ENCODE peak calls at places on chromosomes 2 and 18, in four cellular contexts. E is OCI-M1, U is A172, Z is NCI-H446. S is an unnamed sample.

GRCh38 chr2:217929757-217930707 is 72.8 kb downstream of the TNS1 start:
- DNase-seq in E (no peak), Z (no peak), U (no peak), S (no peak)

GRCh38 chr2:162317910-162318279 is 589 bp downstream of the IFIH1 start:
- DNase-seq in Z (no peak), U (peak; percentile 28), E (peak; percentile 73), S (peak; percentile 30)

GRCh38 chr2:41736586-41736985 is 311.2 kb upstream of the PKDCC start:
- DNase-seq in E (no peak), U (no peak), Z (no peak), S (no peak)

GRCh38 chr18:2980607-2980923 is 32.4 kb downstream of the LPIN2 start:
- DNase-seq in Z (no peak), E (no peak), U (no peak), S (no peak)

GRCh38 chr2:8408560-8409460 is 273.0 kb upstream of the ID2 start:
- DNase-seq in E (no peak), Z (no peak), U (peak; percentile 31), S (no peak)

GRCh38 chr2:27003857-27004256 is 28.9 kb upstream of the TMEM214 start:
- DNase-seq in Z (no peak), U (peak; percentile 62), E (no peak), S (no peak)

GRCh38 chr2:199366406-199366805 is 91.3 kb downstream of the SATB2 start:
- DNase-seq in E (no peak), U (no peak), Z (no peak), S (no peak)

GRCh38 chr2:11553661-11554429 is 20.0 kb downstream of the GREB1 start:
- DNase-seq in E (peak; percentile 82), U (peak; percentile 91), Z (no peak), S (peak; percentile 86)

GRCh38 chr2:64454316-64455030 is 511 bp downstream of the LGALSL start:
- DNase-seq in U (peak; percentile 41), E (no peak), Z (peak; percentile 60), S (peak; percentile 35)